ENCODE peak calls at places on chromosomes 7 and 10, in six cellular contexts. P is neural progenitor cell, X is caudate nucleus, B is cardiac muscle cell, C is HFFc6, T is T-cell. W is an unnamed sample.

GRCh38 chr7:100827330-100828226 is at the start of gene EPHB4:
- DNase-seq in P (peak), X (peak), B (peak), C (peak), T (no peak), W (no peak)

GRCh38 chr10:58063854-58064480 is 203.7 kb downstream of the IPMK start:
- DNase-seq in P (no peak), X (no peak), B (no peak), C (no peak), T (no peak), W (no peak)

GRCh38 chr10:14405076-14406065 is 74.6 kb upstream of the FRMD4A start:
- DNase-seq in P (no peak), X (no peak), B (peak), C (peak), T (no peak), W (peak)

GRCh38 chr7:65820287-65820950 is 52.5 kb upstream of the VKORC1L1 start:
- DNase-seq in P (peak), X (no peak), B (peak), C (no peak), T (no peak), W (no peak)

GRCh38 chr10:4050061-4050460 is 265.1 kb upstream of the KLF6 start:
- DNase-seq in P (no peak), X (no peak), B (no peak), C (no peak), T (no peak), W (no peak)

GRCh38 chr10:14751576-14752330 is 22.9 kb downstream of the FAM107B start:
- DNase-seq in P (no peak), X (no peak), B (peak), C (no peak), T (no peak), W (peak)

GRCh38 chr10:124392651-124393342 is 25.9 kb downstream of the OAT start:
- DNase-seq in P (no peak), X (no peak), B (no peak), C (no peak), T (no peak), W (no peak)

GRCh38 chr7:33243319-33243881 is 114.0 kb downstream of the BBS9 start:
- DNase-seq in P (peak), X (no peak), B (peak), C (peak), T (no peak), W (peak)

GRCh38 chr7:15647309-15647708 is 39.2 kb downstream of the MEOX2 start:
- DNase-seq in P (no peak), X (no peak), B (no peak), C (no peak), T (no peak), W (no peak)

GRCh38 chr7:150322833-150323681 is at the start of the genes ACTR3C and LRRC61:
- DNase-seq in P (peak), X (peak), B (peak), C (no peak), T (peak), W (peak)

GRCh38 chr10:43409385-43410109 is 561 bp upstream of the HNRNPF start:
- DNase-seq in P (no peak), X (no peak), B (peak), C (no peak), T (peak), W (no peak)

GRCh38 chr10:96374639-96374984 is 15.8 kb upstream of the OPALIN start:
- DNase-seq in P (peak), X (no peak), B (no peak), C (no peak), T (no peak), W (no peak)

GRCh38 chr7:74051629-74052410 is 23.8 kb downstream of the ELN start:
- DNase-seq in P (peak), X (no peak), B (peak), C (no peak), T (no peak), W (no peak)

GRCh38 chr10:96764345-96764744 is 44.0 kb upstream of the PIK3AP1 start:
- DNase-seq in P (no peak), X (no peak), B (no peak), C (no peak), T (no peak), W (no peak)

GRCh38 chr10:9228770-9229169 is 1174.3 kb downstream of the GATA3 start:
- DNase-seq in P (no peak), X (no peak), B (no peak), C (peak), T (no peak), W (no peak)

GRCh38 chr10:92993671-92994304 is 66.8 kb upstream of the CYP26C1 start:
- DNase-seq in P (peak), X (no peak), B (no peak), C (no peak), T (no peak), W (no peak)

GRCh38 chr7:706721-707120 is 19.8 kb upstream of the DNAAF5 start:
- DNase-seq in P (no peak), X (no peak), B (no peak), C (no peak), T (no peak), W (no peak)

GRCh38 chr10:90480466-90480865 is 377.4 kb downstream of the HTR7 start:
- DNase-seq in P (no peak), X (no peak), B (no peak), C (no peak), T (no peak), W (no peak)

GRCh38 chr10:2839081-2839725 is 228.1 kb upstream of the PFKP start:
- DNase-seq in P (peak), X (no peak), B (peak), C (no peak), T (no peak), W (no peak)

GRCh38 chr10:112227331-112227961 is 43.9 kb upstream of the GPAM start:
- DNase-seq in P (no peak), X (no peak), B (peak), C (peak), T (no peak), W (no peak)

GRCh38 chr7:89772276-89772675 is 382.0 kb upstream of the STEAP1 start:
- DNase-seq in P (no peak), X (no peak), B (no peak), C (no peak), T (no peak), W (no peak)

GRCh38 chr7:80563561-80564327 is 51.9 kb upstream of the GNAT3 start:
- DNase-seq in P (no peak), X (no peak), B (no peak), C (peak), T (no peak), W (no peak)

GRCh38 chr7:137880432-137880831 is 33.7 kb upstream of the DGKI start:
- DNase-seq in P (no peak), X (no peak), B (peak), C (peak), T (no peak), W (no peak)

GRCh38 chr7:98231489-98232275 is 20.4 kb downstream of the TECPR1 start:
- DNase-seq in P (no peak), X (no peak), B (no peak), C (no peak), T (no peak), W (no peak)

GRCh38 chr7:156773966-156774365 is 119.0 kb downstream of the LMBR1 start:
- DNase-seq in P (no peak), X (no peak), B (no peak), C (peak), T (no peak), W (no peak)

GRCh38 chr10:12712284-12712983 is 289.1 kb downstream of the CCDC3 start:
- DNase-seq in P (no peak), X (no peak), B (no peak), C (no peak), T (no peak), W (no peak)

GRCh38 chr7:101162551-101163280 is 2.7 kb downstream of the VGF start:
- DNase-seq in P (peak), X (peak), B (peak), C (peak), T (no peak), W (peak)

GRCh38 chr7:127665922-127666321 is 13.9 kb downstream of the SND1 start:
- DNase-seq in P (peak), X (no peak), B (no peak), C (no peak), T (no peak), W (no peak)

GRCh38 chr7:55965805-55966421 is 1.5 kb downstream of the NIPSNAP2 start:
- DNase-seq in P (no peak), X (no peak), B (no peak), C (peak), T (no peak), W (no peak)

GRCh38 chr10:26556756-26557640 is 118.9 kb downstream of the APBB1IP start:
- DNase-seq in P (peak), X (no peak), B (peak), C (peak), T (peak), W (peak)

GRCh38 chr10:5292196-5292735 is 72.5 kb upstream of the UCN3 start:
- DNase-seq in P (no peak), X (no peak), B (no peak), C (no peak), T (peak), W (no peak)

GRCh38 chr7:42236266-42237161 is 495 bp downstream of the GLI3 start:
- DNase-seq in P (peak), X (no peak), B (peak), C (peak), T (no peak), W (no peak)

GRCh38 chr7:4738711-4739527 is 36.5 kb upstream of the AP5Z1 start:
- DNase-seq in P (peak), X (no peak), B (peak), C (peak), T (no peak), W (no peak)